ENCODE peak calls at places on chromosome 21, in four cellular contexts. I is GM13977, A is stomach, D is lower lobe of right lung. R is an unnamed sample.

GRCh38 chr21:39114871-39115658 is 68.2 kb downstream of the PSMG1 start:
- DNase-seq in I (no peak), A (no peak), D (no peak), R (no peak)

GRCh38 chr21:41559658-41560599 is 52.0 kb upstream of the TMPRSS2 start:
- DNase-seq in I (peak), A (peak), D (no peak), R (no peak)

GRCh38 chr21:41851090-41851790 is 27.9 kb downstream of the PRDM15 start:
- DNase-seq in I (no peak), A (no peak), D (no peak), R (no peak)

GRCh38 chr21:44461438-44462089 is 6.3 kb downstream of the LRRC3 start:
- DNase-seq in I (no peak), A (no peak), D (no peak), R (no peak)

GRCh38 chr21:17688912-17689874 is 76.5 kb upstream of the BTG3 start:
- DNase-seq in I (no peak), A (peak), D (peak), R (no peak)

GRCh38 chr21:36087362-36088138 is 17.7 kb downstream of the CBR1 start:
- DNase-seq in I (no peak), A (no peak), D (no peak), R (no peak)

GRCh38 chr21:18716578-18717138 is 313.1 kb upstream of the TMPRSS15 start:
- DNase-seq in I (no peak), A (no peak), D (no peak), R (no peak)

GRCh38 chr21:42941696-42942085 is 16.3 kb upstream of the ERVH48-1 start:
- DNase-seq in I (no peak), A (no peak), D (no peak), R (no peak)

GRCh38 chr21:41249476-41249875 is 67.1 kb upstream of the FAM3B start:
- DNase-seq in I (peak), A (no peak), D (no peak), R (no peak)

GRCh38 chr21:42302794-42303193 is 12.4 kb downstream of the TFF3 start:
- DNase-seq in I (no peak), A (no peak), D (no peak), R (peak)

GRCh38 chr21:43691086-43691795 is 27.7 kb upstream of the PDXK start:
- DNase-seq in I (no peak), A (no peak), D (peak), R (peak)

GRCh38 chr21:42346866-42347600 is 3.8 kb downstream of the TFF2 start:
- DNase-seq in I (no peak), A (no peak), D (no peak), R (no peak)

GRCh38 chr21:45129231-45129923 is 55.0 kb downstream of the ADARB1 start:
- DNase-seq in I (no peak), A (no peak), D (no peak), R (no peak)

GRCh38 chr21:44550807-44551206 is 498 bp downstream of the KRTAP10-2 start:
- DNase-seq in I (no peak), A (no peak), D (peak), R (no peak)

GRCh38 chr21:39126486-39126806 is 56.8 kb downstream of the PSMG1 start:
- DNase-seq in I (no peak), A (no peak), D (no peak), R (no peak)

GRCh38 chr21:41328660-41329300 is 12.2 kb downstream of the FAM3B start:
- DNase-seq in I (no peak), A (no peak), D (no peak), R (no peak)

GRCh38 chr21:42203936-42204335 is 15.0 kb upstream of the ABCG1 start:
- DNase-seq in I (no peak), A (no peak), D (no peak), R (no peak)

GRCh38 chr21:42513151-42513984 is at the start of gene SLC37A1:
- DNase-seq in I (peak), A (peak), D (peak), R (no peak)

GRCh38 chr21:42145569-42146250 is 73.2 kb upstream of the ABCG1 start:
- DNase-seq in I (peak), A (peak), D (peak), R (no peak)

GRCh38 chr21:32687946-32688345 is 39.9 kb downstream of the SYNJ1 start:
- DNase-seq in I (peak), A (no peak), D (no peak), R (no peak)

GRCh38 chr21:32693581-32693980 is 34.2 kb downstream of the SYNJ1 start:
- DNase-seq in I (no peak), A (no peak), D (no peak), R (no peak)

DNA sequence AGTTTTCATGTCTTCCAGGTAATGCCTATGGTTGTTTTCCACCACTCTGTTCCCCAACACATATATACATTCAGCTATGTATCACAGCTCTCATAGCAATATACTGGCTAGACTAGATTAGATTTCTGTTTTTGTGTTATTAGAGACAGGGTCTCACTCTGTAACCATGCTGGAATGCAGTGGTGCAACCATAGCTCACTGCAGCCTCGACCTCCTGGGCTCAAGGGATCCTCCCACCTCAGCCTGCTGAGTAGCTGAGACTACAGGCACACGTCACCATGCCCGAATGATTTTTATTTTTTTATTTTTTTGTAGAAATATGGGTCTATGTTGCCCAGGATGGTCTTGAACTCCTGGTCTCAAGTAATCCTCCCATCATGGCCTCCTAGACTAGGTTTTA is 37.7 kb downstream of the SYNJ1 start:
- DNase-seq in I (no peak), A (no peak), D (no peak), R (no peak)
- TF ChIP-seq CTCF in I (no peak), A (no peak), D (no peak), R (no peak)

DNA sequence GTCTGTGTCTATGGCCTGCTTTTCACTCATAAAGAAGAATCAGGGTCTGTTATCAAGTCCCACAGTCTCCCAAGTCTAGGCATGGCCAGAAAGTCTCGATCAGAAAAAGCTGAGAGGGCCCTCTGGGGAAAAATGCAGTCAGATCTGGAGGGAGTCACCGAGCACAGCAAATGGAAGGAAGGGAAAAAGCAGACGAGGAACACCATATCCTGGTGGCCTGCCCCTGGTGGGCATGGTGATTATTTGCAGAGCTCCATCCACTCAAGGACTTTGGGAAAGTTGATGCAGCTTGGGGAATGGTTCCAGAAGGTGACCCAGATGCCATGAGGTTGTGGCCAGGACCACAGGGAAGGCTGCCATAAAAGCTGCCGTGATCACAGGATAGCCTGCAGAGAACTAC is 189.1 kb downstream of the CLIC6 start:
- DNase-seq in I (no peak), A (no peak), D (no peak), R (no peak)
- TF ChIP-seq CTCF in I (no peak), A (no peak), D (no peak), R (peak)

GRCh38 chr21:37450385-37451044 is 83.9 kb downstream of the DYRK1A start:
- DNase-seq in I (no peak), A (no peak), D (no peak), R (no peak)

GRCh38 chr21:37449302-37449937 is 82.8 kb downstream of the DYRK1A start:
- DNase-seq in I (no peak), A (no peak), D (no peak), R (no peak)

GRCh38 chr21:37446552-37446951 is 80.0 kb downstream of the DYRK1A start:
- DNase-seq in I (no peak), A (no peak), D (no peak), R (no peak)

GRCh38 chr21:37445228-37445627 is 78.7 kb downstream of the DYRK1A start:
- DNase-seq in I (no peak), A (no peak), D (no peak), R (no peak)

DNA sequence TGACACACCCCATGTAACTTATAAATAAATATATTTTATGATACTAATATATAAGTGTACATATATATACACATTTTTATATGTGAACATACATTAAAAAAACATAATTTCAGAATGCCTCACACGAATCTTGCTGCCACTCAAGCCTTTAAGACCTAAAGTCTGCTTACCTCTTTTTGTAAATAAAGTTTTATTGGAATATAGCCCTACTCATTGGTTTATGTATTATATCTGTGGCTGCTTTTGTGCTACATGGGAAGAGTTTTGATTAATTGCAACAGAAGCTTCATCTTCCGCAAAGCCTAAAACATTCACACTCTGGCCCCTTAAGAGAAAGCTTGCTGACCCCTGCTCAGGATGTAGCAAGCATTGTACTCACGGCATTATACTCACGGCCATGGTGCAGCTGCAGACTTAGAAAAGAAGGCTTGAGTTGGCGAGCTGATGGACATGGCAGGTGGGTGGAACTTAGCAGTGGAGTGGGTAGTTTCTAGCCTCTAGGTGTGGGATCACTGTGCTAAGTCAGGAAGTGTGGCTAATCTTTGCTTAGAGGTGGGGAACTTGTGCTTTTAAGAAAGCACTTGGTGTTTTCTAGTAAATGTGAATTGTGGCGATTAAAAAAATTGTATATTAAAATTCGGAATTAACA is 80.8 kb downstream of the DYRK1A start:
- DNase-seq in I (no peak), A (no peak), D (no peak), R (no peak)
- TF ChIP-seq CTCF in I (no peak), A (no peak), D (no peak), R (no peak)

GRCh38 chr21:32132911-32133310 is 145.9 kb downstream of the MIS18A start:
- DNase-seq in I (no peak), A (no peak), D (no peak), R (no peak)

GRCh38 chr21:32131960-32132359 is 146.9 kb downstream of the MIS18A start:
- DNase-seq in I (no peak), A (no peak), D (no peak), R (no peak)

GRCh38 chr21:32131164-32131563 is 147.7 kb downstream of the MIS18A start:
- DNase-seq in I (no peak), A (no peak), D (no peak), R (no peak)

GRCh38 chr21:32132409-32132808 is 146.4 kb downstream of the MIS18A start:
- DNase-seq in I (no peak), A (no peak), D (no peak), R (no peak)

GRCh38 chr21:32130031-32130891 is 148.6 kb downstream of the MIS18A start:
- DNase-seq in I (no peak), A (no peak), D (no peak), R (no peak)
- TF ChIP-seq CTCF in I (no peak), A (no peak), D (no peak), R (no peak)

GRCh38 chr21:46639489-46640386 is 4.3 kb downstream of the PRMT2 start:
- DNase-seq in I (no peak), A (no peak), D (no peak), R (no peak)
- TF ChIP-seq CTCF in I (no peak), A (no peak), D (peak), R (peak)

DNA sequence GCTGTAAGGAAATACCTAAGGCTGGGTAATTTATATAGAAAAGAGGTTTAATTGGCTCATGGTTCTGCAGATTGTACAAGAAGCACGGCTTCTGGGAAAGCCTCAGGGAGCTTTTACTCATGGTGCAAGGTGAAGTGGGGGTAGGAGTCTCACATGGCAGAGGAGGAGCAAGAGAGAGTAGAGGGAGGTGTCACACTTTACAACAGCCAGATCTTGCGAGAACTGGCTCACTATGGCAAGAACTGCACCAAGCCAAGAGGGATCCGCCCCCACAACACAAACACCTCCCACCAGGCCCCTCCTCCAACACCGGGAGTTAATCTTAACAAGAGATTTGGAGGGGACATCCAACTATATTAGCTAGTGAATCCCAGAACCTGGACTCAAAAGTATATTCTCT is 135.4 kb upstream of the SOD1 start:
- DNase-seq in I (no peak), A (no peak), D (no peak), R (no peak)
- TF ChIP-seq CTCF in I (no peak), A (no peak), D (no peak), R (no peak)